ENCODE peak calls at places on chromosome 3, in eight cellular contexts. G is IMR-90, J is lower leg skin, F is uterus, U is esophagus muscularis mucosa, Z is GM12891, X is ovary, B is Peyer's patch. R is an unnamed sample.

GRCh38 chr3:109685084-109686079 is 348.0 kb upstream of the DPPA4 start:
- DNase-seq in G (peak), J (no peak), F (peak), U (peak), Z (no peak), X (peak), B (peak), R (no peak)

GRCh38 chr3:143348486-143349327 is 229.1 kb downstream of the CHST2 start:
- DNase-seq in G (no peak), J (no peak), F (no peak), U (no peak), Z (no peak), X (no peak), B (no peak), R (peak)

GRCh38 chr3:56812749-56813655 is 11.3 kb upstream of the ARHGEF3 start:
- DNase-seq in G (no peak), J (no peak), F (no peak), U (no peak), Z (no peak), X (no peak), B (no peak), R (no peak)

GRCh38 chr3:126194713-126195305 is 14.4 kb upstream of the ALDH1L1 start:
- DNase-seq in G (no peak), J (no peak), F (no peak), U (no peak), Z (no peak), X (no peak), B (no peak), R (peak)

GRCh38 chr3:158105710-158106438 is at the start of gene SHOX2:
- DNase-seq in G (peak), J (peak), F (peak), U (no peak), Z (no peak), X (no peak), B (peak), R (peak)

GRCh38 chr3:131655076-131655685 is 152.4 kb upstream of the MRPL3 start:
- DNase-seq in G (no peak), J (no peak), F (no peak), U (no peak), Z (no peak), X (no peak), B (no peak), R (no peak)

GRCh38 chr3:125148016-125148812 is 64.3 kb downstream of the SLC12A8 start:
- DNase-seq in G (no peak), J (no peak), F (no peak), U (no peak), Z (no peak), X (no peak), B (peak), R (no peak)

GRCh38 chr3:31777092-31777491 is 204.0 kb downstream of the OSBPL10 start:
- DNase-seq in G (peak), J (no peak), F (no peak), U (no peak), Z (no peak), X (no peak), B (no peak), R (no peak)

GRCh38 chr3:157282261-157283191 is 122.6 kb upstream of the CCNL1 start:
- DNase-seq in G (peak), J (peak), F (peak), U (no peak), Z (no peak), X (no peak), B (peak), R (no peak)

GRCh38 chr3:122824465-122825379 is 29.9 kb downstream of the SLC49A4 start:
- DNase-seq in G (peak), J (no peak), F (no peak), U (no peak), Z (no peak), X (no peak), B (no peak), R (no peak)

GRCh38 chr3:46965151-46965550 is 11.4 kb downstream of the CCDC12 start:
- DNase-seq in G (no peak), J (peak), F (no peak), U (no peak), Z (no peak), X (no peak), B (peak), R (no peak)

GRCh38 chr3:171165499-171165921 is 139.0 kb upstream of the SLC2A2 start:
- DNase-seq in G (no peak), J (no peak), F (no peak), U (no peak), Z (no peak), X (no peak), B (no peak), R (no peak)

GRCh38 chr3:179037361-179037760 is 34.2 kb downstream of the ZMAT3 start:
- DNase-seq in G (peak), J (peak), F (peak), U (no peak), Z (no peak), X (no peak), B (peak), R (no peak)

GRCh38 chr3:81459733-81460132 is 301.7 kb downstream of the GBE1 start:
- DNase-seq in G (no peak), J (no peak), F (no peak), U (no peak), Z (no peak), X (no peak), B (no peak), R (no peak)

GRCh38 chr3:127953636-127954035 is 38.6 kb downstream of the KBTBD12 start:
- DNase-seq in G (peak), J (no peak), F (no peak), U (no peak), Z (no peak), X (no peak), B (no peak), R (no peak)

GRCh38 chr3:122803977-122804376 is 9.1 kb downstream of the SLC49A4 start:
- DNase-seq in G (no peak), J (no peak), F (no peak), U (no peak), Z (no peak), X (no peak), B (no peak), R (no peak)

GRCh38 chr3:27758083-27758482 is 36.0 kb upstream of the EOMES start:
- DNase-seq in G (peak), J (no peak), F (no peak), U (no peak), Z (no peak), X (no peak), B (no peak), R (no peak)

GRCh38 chr3:151197981-151198767 is 4.8 kb downstream of the GPR171 start:
- DNase-seq in G (peak), J (no peak), F (no peak), U (no peak), Z (no peak), X (no peak), B (no peak), R (no peak)

GRCh38 chr3:32460031-32460749 is 42.5 kb downstream of the CMTM6 start:
- DNase-seq in G (no peak), J (no peak), F (no peak), U (peak), Z (peak), X (no peak), B (peak), R (no peak)

GRCh38 chr3:31802981-31803380 is 178.1 kb downstream of the OSBPL10 start:
- DNase-seq in G (no peak), J (no peak), F (no peak), U (no peak), Z (no peak), X (no peak), B (peak), R (no peak)

GRCh38 chr3:102165367-102165766 is 269.4 kb upstream of the ZPLD1 start:
- DNase-seq in G (peak), J (no peak), F (no peak), U (no peak), Z (no peak), X (no peak), B (no peak), R (no peak)

GRCh38 chr3:140242818-140243276 is 307.9 kb downstream of the CLSTN2 start:
- DNase-seq in G (no peak), J (no peak), F (no peak), U (peak), Z (no peak), X (no peak), B (no peak), R (no peak)

GRCh38 chr3:144915202-144915601 is 943.6 kb downstream of the DIPK2A start:
- DNase-seq in G (no peak), J (no peak), F (no peak), U (no peak), Z (no peak), X (no peak), B (no peak), R (no peak)

GRCh38 chr3:42660898-42661297 is 7.4 kb downstream of the ZBTB47 start:
- DNase-seq in G (no peak), J (no peak), F (no peak), U (no peak), Z (peak), X (no peak), B (no peak), R (peak)

GRCh38 chr3:28867836-28868235 is 413.0 kb upstream of the RBMS3 start:
- DNase-seq in G (no peak), J (no peak), F (no peak), U (no peak), Z (no peak), X (no peak), B (no peak), R (no peak)

GRCh38 chr3:49906004-49906860 is 2.6 kb upstream of the MST1R start:
- DNase-seq in G (peak), J (no peak), F (peak), U (no peak), Z (peak), X (peak), B (peak), R (peak)

GRCh38 chr3:175153595-175153994 is 294.5 kb downstream of the NAALADL2 start:
- DNase-seq in G (no peak), J (no peak), F (no peak), U (no peak), Z (no peak), X (no peak), B (no peak), R (no peak)

GRCh38 chr3:27729748-27730611 is 7.9 kb upstream of the EOMES start:
- DNase-seq in G (no peak), J (no peak), F (no peak), U (no peak), Z (no peak), X (no peak), B (no peak), R (no peak)

GRCh38 chr3:129962600-129962999 is 11.9 kb upstream of the TRH start:
- DNase-seq in G (no peak), J (no peak), F (no peak), U (no peak), Z (no peak), X (no peak), B (no peak), R (no peak)

GRCh38 chr3:129967761-129968160 is 6.8 kb upstream of the TRH start:
- DNase-seq in G (no peak), J (no peak), F (no peak), U (no peak), Z (no peak), X (no peak), B (no peak), R (no peak)

GRCh38 chr3:129970603-129971002 is 3.9 kb upstream of the TRH start:
- DNase-seq in G (no peak), J (no peak), F (no peak), U (no peak), Z (no peak), X (no peak), B (no peak), R (no peak)

GRCh38 chr3:129966876-129967275 is 7.6 kb upstream of the TRH start:
- DNase-seq in G (no peak), J (no peak), F (no peak), U (no peak), Z (no peak), X (no peak), B (no peak), R (no peak)

GRCh38 chr3:129965937-129966336 is 8.6 kb upstream of the TRH start:
- DNase-seq in G (no peak), J (no peak), F (no peak), U (no peak), Z (no peak), X (no peak), B (no peak), R (no peak)
- TF ChIP-seq POLR2A in G (no peak), J (no peak), F (no peak), U (no peak), Z (no peak), X (no peak), B (no peak), R (no peak)

DNA sequence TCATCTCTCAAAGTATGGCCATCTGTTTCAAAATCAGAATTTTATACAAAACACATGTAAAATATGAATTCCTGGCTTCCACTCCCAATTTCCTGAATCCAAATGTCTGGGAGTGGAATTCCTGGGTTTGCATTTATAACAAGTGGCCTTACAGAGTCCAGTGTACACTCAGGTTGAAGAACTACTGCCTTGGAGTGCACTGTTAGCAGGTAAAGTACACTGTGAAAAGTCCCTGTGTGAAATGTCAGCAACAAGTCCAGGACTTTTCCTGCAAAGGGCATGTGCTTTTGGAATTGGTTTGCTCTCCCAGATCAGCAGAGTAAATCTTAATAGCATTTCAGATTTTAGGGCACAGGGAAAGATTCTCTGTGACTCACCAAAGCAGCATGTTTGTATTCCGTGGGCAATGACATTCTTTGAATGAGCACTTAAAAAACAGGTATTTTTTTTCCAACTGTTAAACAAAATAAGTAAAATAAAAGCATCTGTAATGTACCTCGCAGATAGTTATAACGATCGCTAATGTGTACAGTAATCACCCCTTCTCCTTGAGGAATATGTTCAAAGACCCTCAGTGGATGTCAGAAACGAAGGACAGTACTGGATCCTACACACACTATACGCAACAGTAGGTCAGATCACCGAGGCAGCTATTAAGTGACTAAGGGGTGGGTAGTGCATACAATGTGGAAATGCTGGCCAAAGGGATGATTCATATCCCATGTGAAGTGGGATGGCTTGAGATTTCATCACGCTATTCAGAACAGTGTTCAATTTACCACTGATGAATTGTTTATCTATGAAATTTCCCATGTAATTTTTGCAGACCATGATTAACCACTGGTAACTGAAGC is 1.9 kb upstream of the CLDN16 start:
- DNase-seq in G (peak), J (no peak), F (no peak), U (no peak), Z (no peak), X (no peak), B (no peak), R (no peak)
- TF ChIP-seq POLR2A in G (no peak), J (no peak), F (no peak), U (no peak), Z (no peak), X (no peak), B (no peak), R (no peak)

GRCh38 chr3:11643212-11644087 is at the start of gene VGLL4:
- DNase-seq in G (peak), J (peak), F (peak), U (peak), Z (peak), X (peak), B (peak), R (peak)
- TF ChIP-seq POLR2A in G (peak), J (no peak), F (peak), U (no peak), Z (peak), X (peak), B (peak), R (peak)

GRCh38 chr3:19284974-19285373 is 136.7 kb downstream of the KCNH8 start:
- DNase-seq in G (no peak), J (no peak), F (no peak), U (no peak), Z (no peak), X (no peak), B (no peak), R (no peak)
- TF ChIP-seq POLR2A in G (no peak), J (no peak), F (no peak), U (no peak), Z (no peak), X (no peak), B (no peak), R (no peak)

GRCh38 chr3:196643201-196643749 is 3.8 kb downstream of the NRROS start:
- DNase-seq in G (no peak), J (no peak), F (no peak), U (no peak), Z (peak), X (no peak), B (peak), R (no peak)
- TF ChIP-seq POLR2A in G (no peak), J (no peak), F (no peak), U (no peak), Z (peak), X (no peak), B (no peak), R (no peak)

R was measured in erythroblast.